ENCODE peak calls at places on chromosomes 13 and 19, in six cellular contexts. F is tibial nerve, I is GM06990, A is bronchial epithelial cell, Y is right lobe of liver, N is IMR-90. K is an unnamed sample.

GRCh38 chr19:30387311-30388115 is 15.3 kb downstream of the ZNF536 start:
- DNase-seq in F (no peak), I (no peak), A (no peak), N (no peak), Y (peak), K (no peak)

GRCh38 chr19:28128341-28128740 is 1084.6 kb downstream of the UQCRFS1 start:
- DNase-seq in I (no peak), A (no peak), N (no peak), Y (no peak), F (no peak), K (no peak)

GRCh38 chr13:29937836-29938235 is 87.4 kb upstream of the UBL3 start:
- DNase-seq in Y (no peak), A (no peak), N (no peak), I (no peak), F (no peak), K (no peak)

GRCh38 chr19:28612275-28612769 is 600.6 kb downstream of the UQCRFS1 start:
- DNase-seq in I (no peak), N (no peak), Y (no peak), F (no peak), A (no peak), K (no peak)

GRCh38 chr13:77492982-77493381 is 42.5 kb upstream of the SCEL start:
- DNase-seq in I (no peak), F (no peak), A (peak), Y (no peak), N (no peak), K (peak)

GRCh38 chr13:110869805-110870706 is 44.8 kb downstream of the ANKRD10 start:
- DNase-seq in I (no peak), Y (no peak), A (peak), F (peak), N (peak), K (peak)

GRCh38 chr13:40187836-40188591 is 478.4 kb downstream of the FOXO1 start:
- DNase-seq in A (no peak), I (no peak), F (no peak), Y (no peak), N (no peak), K (no peak)

GRCh38 chr19:38182536-38183210 is 41.3 kb downstream of the DPF1 start:
- DNase-seq in Y (no peak), A (no peak), I (no peak), N (no peak), F (no peak), K (no peak)

GRCh38 chr13:111572956-111573355 is 252.5 kb downstream of the TEX29 start:
- DNase-seq in N (no peak), Y (no peak), I (no peak), A (no peak), F (no peak), K (no peak)

GRCh38 chr19:8302357-8302691 is 5.8 kb downstream of the CD320 start:
- DNase-seq in A (no peak), F (peak), I (no peak), N (no peak), Y (peak), K (no peak)

GRCh38 chr19:42380155-42380554 is 9.9 kb downstream of the CNFN start:
- DNase-seq in F (no peak), I (no peak), A (no peak), Y (no peak), N (no peak), K (no peak)

GRCh38 chr13:23050126-23050525 is 130.7 kb upstream of the SGCG start:
- DNase-seq in N (no peak), F (no peak), I (no peak), Y (no peak), A (no peak), K (no peak)

GRCh38 chr13:45678282-45678681 is 23.8 kb upstream of the CBY2 start:
- DNase-seq in I (no peak), N (no peak), A (no peak), Y (no peak), F (no peak), K (no peak)

GRCh38 chr19:19654441-19654840 is 9.0 kb downstream of the ATP13A1 start:
- DNase-seq in F (no peak), A (no peak), N (no peak), Y (no peak), I (no peak), K (no peak)

GRCh38 chr19:31350033-31350692 is 927 bp upstream of the TSHZ3 start:
- DNase-seq in A (no peak), N (no peak), Y (no peak), I (no peak), F (no peak), K (peak)

GRCh38 chr19:5036733-5037681 is 68.1 kb downstream of the KDM4B start:
- DNase-seq in Y (peak), I (no peak), F (no peak), A (peak), N (peak), K (peak)

GRCh38 chr13:109949395-109949794 is 163.0 kb upstream of the IRS2 start:
- DNase-seq in F (no peak), N (peak), Y (no peak), A (peak), I (no peak), K (no peak)

GRCh38 chr19:801030-801860 is 4.0 kb downstream of the PTBP1 start:
- DNase-seq in Y (peak), A (peak), I (no peak), N (no peak), F (no peak), K (peak)

GRCh38 chr13:32032780-32033179 is 1.2 kb downstream of the FRY start:
- DNase-seq in I (no peak), Y (no peak), A (no peak), F (no peak), N (no peak), K (no peak)

GRCh38 chr19:33883869-33884519 is 87.3 kb downstream of the KCTD15 start:
- DNase-seq in Y (peak), F (no peak), I (no peak), N (no peak), A (no peak), K (peak)
- H3K4me3 ChIP-seq in Y (no peak), F (no peak), I (no peak), N (no peak), A (no peak), K (no peak)

DNA sequence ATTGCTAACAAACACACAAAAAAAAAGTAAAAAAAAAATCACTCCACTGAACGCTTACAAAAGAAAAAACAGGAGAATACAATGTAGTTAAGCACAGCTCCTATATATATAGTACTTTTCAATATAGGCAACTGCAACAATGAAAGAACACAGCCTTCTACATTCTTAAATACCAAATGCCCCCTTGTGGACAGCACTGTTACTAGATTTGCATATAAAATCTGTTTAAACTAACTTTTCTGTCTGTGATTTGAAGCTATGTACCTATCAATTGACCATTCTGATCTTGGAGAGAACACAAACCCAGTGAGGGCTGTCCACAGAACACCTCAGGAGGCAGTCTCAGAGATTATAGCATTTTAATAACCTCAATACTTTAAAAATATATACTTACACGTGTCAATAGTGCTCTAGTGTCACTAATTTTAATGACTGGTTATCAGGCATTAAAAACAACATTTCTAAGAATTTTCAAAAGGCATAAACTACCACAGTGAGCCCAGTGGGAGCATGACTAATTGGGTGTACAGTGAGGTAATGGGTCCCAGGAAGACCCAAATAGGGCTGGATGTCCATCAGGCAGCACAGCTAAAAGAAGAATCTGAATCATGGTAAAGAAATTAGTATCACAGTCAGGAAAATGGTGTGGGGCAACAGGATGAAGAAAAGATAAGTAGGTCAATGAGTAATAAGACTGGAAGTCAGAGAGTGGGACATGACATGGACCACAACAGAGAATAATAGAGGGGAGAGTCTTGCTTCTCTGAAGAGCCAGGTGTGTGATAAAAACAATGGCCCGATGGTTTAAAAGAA is 22.2 kb downstream of the CCDC169 start:
- DNase-seq in I (no peak), Y (no peak), N (peak), A (peak), F (no peak), K (peak)
- TF ChIP-seq CTCF in I (peak), Y (peak), N (peak), A (peak), F (peak), K (peak)

DNA sequence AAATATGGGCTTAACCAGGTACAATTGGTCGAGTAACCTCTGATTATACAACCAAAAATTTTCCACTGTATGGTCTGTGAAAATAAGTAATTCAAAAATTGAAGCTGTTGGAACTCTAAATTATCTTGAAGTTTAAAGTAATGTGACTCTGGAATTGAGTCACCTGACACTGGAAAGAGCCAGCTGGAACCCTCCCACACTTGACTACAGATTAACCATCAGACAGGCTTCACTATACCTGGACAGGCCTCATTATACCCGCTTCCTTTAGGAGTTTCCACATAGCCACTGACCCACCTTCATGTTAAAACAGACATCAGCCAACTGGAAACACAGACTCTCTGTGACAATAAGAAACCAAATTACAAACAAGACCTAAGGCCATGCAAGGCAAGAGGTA is 1.3 kb downstream of the ZNF433 start:
- DNase-seq in I (no peak), A (no peak), Y (no peak), F (no peak), N (no peak), K (no peak)
- H3K4me3 ChIP-seq in I (no peak), A (peak), Y (no peak), F (no peak), N (peak), K (peak)

DNA sequence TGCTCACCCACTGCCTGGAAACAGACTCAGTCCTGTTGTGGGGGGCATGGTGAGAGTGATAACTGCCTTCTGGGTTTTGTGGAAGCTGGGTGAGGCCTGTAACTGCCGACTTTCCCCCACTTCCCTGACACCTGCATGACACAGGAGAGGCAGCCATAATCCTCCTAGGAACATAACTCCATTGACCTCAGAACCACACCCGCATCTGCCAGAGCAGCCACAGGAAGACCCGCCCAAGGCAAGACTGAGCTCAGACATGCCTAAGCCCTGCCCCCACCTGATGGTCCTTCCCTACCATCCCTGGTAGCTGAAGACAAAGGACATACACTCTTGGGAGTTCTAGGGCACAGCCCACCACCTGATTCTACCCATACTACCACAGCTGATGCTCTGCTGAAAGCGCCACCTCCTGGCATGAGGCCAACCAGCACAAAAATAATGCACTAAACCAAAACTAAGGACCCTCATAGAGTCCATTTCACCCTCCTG is 326.7 kb downstream of the RBM26 start:
- DNase-seq in F (no peak), N (no peak), I (no peak), A (peak), Y (no peak), K (no peak)
- TF ChIP-seq CTCF in F (no peak), N (no peak), I (no peak), A (no peak), Y (no peak), K (no peak)

GRCh38 chr19:10862561-10863106 is 8.7 kb upstream of the CARM1 start:
- DNase-seq in I (no peak), F (no peak), A (no peak), Y (no peak), N (no peak), K (no peak)
- H3K4me3 ChIP-seq in I (no peak), F (no peak), A (no peak), Y (no peak), N (no peak), K (no peak)

DNA sequence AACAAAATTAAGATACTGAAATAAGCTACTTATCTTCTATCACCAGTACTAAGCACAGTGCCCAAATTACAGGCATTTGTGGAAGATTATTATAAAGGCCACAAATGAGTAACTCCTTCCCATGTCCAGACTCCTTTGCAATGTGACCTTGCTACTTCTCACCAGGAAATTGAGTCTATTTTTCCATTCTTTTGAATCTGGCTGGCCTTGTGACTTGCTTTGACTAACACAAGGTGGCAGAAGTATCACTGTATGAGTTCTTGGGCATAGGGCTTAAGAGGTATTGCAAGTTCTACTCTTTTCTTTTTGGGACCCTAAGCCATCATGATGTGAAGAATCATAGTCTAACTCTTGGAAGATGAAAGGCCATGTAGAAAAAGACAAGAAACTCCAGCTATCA is 49.9 kb downstream of the UGGT2 start:
- DNase-seq in A (peak), N (no peak), Y (no peak), I (no peak), F (no peak), K (peak)
- TF ChIP-seq CTCF in A (no peak), N (no peak), Y (no peak), I (no peak), F (no peak), K (peak)

GRCh38 chr13:71514900-71515598 is 352.0 kb downstream of the DACH1 start:
- DNase-seq in F (no peak), I (no peak), A (peak), N (no peak), Y (no peak), K (no peak)
- H3K4me3 ChIP-seq in F (no peak), I (no peak), A (no peak), N (no peak), Y (no peak), K (no peak)

GRCh38 chr19:45717131-45717982 is 13.3 kb downstream of the FBXO46 start:
- DNase-seq in Y (peak), F (peak), I (peak), N (peak), A (peak), K (peak)
- TF ChIP-seq CTCF in Y (no peak), F (no peak), I (peak), N (peak), A (peak), K (no peak)

DNA sequence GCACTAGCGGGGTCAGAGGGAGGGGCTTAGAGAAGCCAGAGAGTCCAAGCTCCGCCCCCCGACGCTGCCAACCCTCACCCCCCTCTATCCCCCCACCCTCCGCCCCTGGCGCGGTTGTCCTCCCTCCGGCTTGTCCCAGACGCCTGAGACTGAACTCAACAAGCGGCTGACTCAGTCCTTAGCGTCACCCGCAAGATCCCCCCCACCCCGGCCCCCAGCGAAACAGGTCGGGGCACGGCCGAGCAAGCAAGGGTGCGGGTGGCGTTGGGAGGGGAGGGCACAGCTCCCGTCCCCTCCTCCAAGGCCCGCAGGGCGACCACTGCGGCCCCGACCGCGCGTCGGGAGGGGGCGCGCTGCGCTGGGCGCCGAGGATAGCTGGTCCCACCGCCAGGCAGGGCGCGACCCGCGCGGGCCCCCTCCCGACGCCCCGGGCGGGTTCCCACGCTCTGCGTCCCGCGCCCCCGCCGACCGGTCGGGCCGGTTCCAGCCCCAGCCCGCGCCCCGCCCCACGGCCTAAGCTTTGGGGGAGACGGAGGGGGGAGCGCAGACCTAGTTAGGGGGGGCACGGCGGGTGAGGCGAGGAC is 5.3 kb downstream of the NOTCH3 start:
- DNase-seq in A (peak), Y (no peak), N (peak), F (no peak), I (no peak), K (peak)
- H3K4me3 ChIP-seq in A (peak), Y (no peak), N (peak), F (peak), I (no peak), K (peak)

GRCh38 chr19:36121486-36122124 is 6.3 kb downstream of the TBCB start:
- DNase-seq in F (no peak), A (no peak), N (no peak), I (no peak), Y (no peak), K (no peak)
- TF ChIP-seq CTCF in F (no peak), A (no peak), N (no peak), I (no peak), Y (no peak), K (no peak)